ENCODE peak calls at places on chromosomes 7 and 10, in ten cellular contexts. One of them, this sample, is unnamed.

GRCh38 chr7:134954197-134955082 is 31.9 kb upstream of the AGBL3 start:
- DNase-seq in ELR: peak
- DNase-seq in EL: peak
- DNase-seq in cardiac septum: no peak
- DNase-seq in GM12892: no peak
- DNase-seq in T-helper 17 cell: no peak
- DNase-seq in NCI-H1092: peak
- DNase-seq in tibial artery: no peak
- DNase-seq in RWPE1: peak
- DNase-seq in T-helper 9 cell: no peak
- DNase-seq in this sample: no peak

GRCh38 chr7:140322759-140323158 is 75.6 kb downstream of the SLC37A3 start:
- DNase-seq in ELR: no peak
- DNase-seq in EL: no peak
- DNase-seq in cardiac septum: no peak
- DNase-seq in GM12892: no peak
- DNase-seq in T-helper 17 cell: no peak
- DNase-seq in NCI-H1092: no peak
- DNase-seq in tibial artery: no peak
- DNase-seq in RWPE1: no peak
- DNase-seq in T-helper 9 cell: no peak
- DNase-seq in this sample: no peak

GRCh38 chr10:84008878-84009277 is 130.4 kb upstream of the GHITM start:
- DNase-seq in ELR: peak
- DNase-seq in EL: peak
- DNase-seq in cardiac septum: no peak
- DNase-seq in GM12892: no peak
- DNase-seq in T-helper 17 cell: no peak
- DNase-seq in NCI-H1092: no peak
- DNase-seq in tibial artery: no peak
- DNase-seq in RWPE1: peak
- DNase-seq in T-helper 9 cell: peak
- DNase-seq in this sample: no peak

GRCh38 chr10:103897241-103897774 is 20.7 kb downstream of the STN1 start:
- DNase-seq in ELR: no peak
- DNase-seq in EL: no peak
- DNase-seq in cardiac septum: no peak
- DNase-seq in GM12892: no peak
- DNase-seq in T-helper 17 cell: no peak
- DNase-seq in NCI-H1092: no peak
- DNase-seq in tibial artery: no peak
- DNase-seq in RWPE1: no peak
- DNase-seq in T-helper 9 cell: no peak
- DNase-seq in this sample: no peak

GRCh38 chr7:6447589-6448210 is at the start of gene DAGLB:
- DNase-seq in ELR: peak
- DNase-seq in EL: peak
- DNase-seq in cardiac septum: peak
- DNase-seq in GM12892: peak
- DNase-seq in T-helper 17 cell: peak
- DNase-seq in NCI-H1092: peak
- DNase-seq in tibial artery: peak
- DNase-seq in RWPE1: peak
- DNase-seq in T-helper 9 cell: peak
- DNase-seq in this sample: peak

GRCh38 chr10:108629843-108630242 is 1293.5 kb downstream of the XPNPEP1 start:
- DNase-seq in ELR: peak
- DNase-seq in EL: peak
- DNase-seq in cardiac septum: no peak
- DNase-seq in GM12892: no peak
- DNase-seq in T-helper 17 cell: no peak
- DNase-seq in NCI-H1092: no peak
- DNase-seq in tibial artery: no peak
- DNase-seq in RWPE1: no peak
- DNase-seq in T-helper 9 cell: no peak
- DNase-seq in this sample: no peak

GRCh38 chr10:88370713-88371112 is 212.4 kb downstream of the RNLS start:
- DNase-seq in ELR: no peak
- DNase-seq in EL: no peak
- DNase-seq in cardiac septum: no peak
- DNase-seq in GM12892: no peak
- DNase-seq in T-helper 17 cell: no peak
- DNase-seq in NCI-H1092: no peak
- DNase-seq in tibial artery: no peak
- DNase-seq in RWPE1: no peak
- DNase-seq in T-helper 9 cell: no peak
- DNase-seq in this sample: no peak

GRCh38 chr10:71975891-71976725 is 11.9 kb downstream of the CHST3 start:
- DNase-seq in ELR: peak
- DNase-seq in EL: peak
- DNase-seq in cardiac septum: no peak
- DNase-seq in GM12892: no peak
- DNase-seq in T-helper 17 cell: no peak
- DNase-seq in NCI-H1092: no peak
- DNase-seq in tibial artery: peak
- DNase-seq in RWPE1: peak
- DNase-seq in T-helper 9 cell: no peak
- DNase-seq in this sample: no peak

GRCh38 chr10:130341325-130341724 is 205.1 kb downstream of the GLRX3 start:
- DNase-seq in ELR: no peak
- DNase-seq in EL: no peak
- DNase-seq in cardiac septum: no peak
- DNase-seq in GM12892: no peak
- DNase-seq in T-helper 17 cell: no peak
- DNase-seq in NCI-H1092: peak
- DNase-seq in tibial artery: no peak
- DNase-seq in RWPE1: no peak
- DNase-seq in T-helper 9 cell: no peak
- DNase-seq in this sample: no peak

GRCh38 chr7:137976700-137977099 is 25.2 kb downstream of the CREB3L2 start:
- DNase-seq in ELR: no peak
- DNase-seq in EL: no peak
- DNase-seq in cardiac septum: no peak
- DNase-seq in GM12892: no peak
- DNase-seq in T-helper 17 cell: no peak
- DNase-seq in NCI-H1092: no peak
- DNase-seq in tibial artery: peak
- DNase-seq in RWPE1: no peak
- DNase-seq in T-helper 9 cell: no peak
- DNase-seq in this sample: no peak

GRCh38 chr10:47159361-47160228 is 140.4 kb upstream of the GDF10 start:
- DNase-seq in ELR: no peak
- DNase-seq in EL: peak
- DNase-seq in cardiac septum: peak
- DNase-seq in GM12892: no peak
- DNase-seq in T-helper 17 cell: no peak
- DNase-seq in NCI-H1092: no peak
- DNase-seq in tibial artery: no peak
- DNase-seq in RWPE1: no peak
- DNase-seq in T-helper 9 cell: no peak
- DNase-seq in this sample: no peak

GRCh38 chr7:121608785-121609184 is 212.7 kb upstream of the FAM3C start:
- DNase-seq in ELR: no peak
- DNase-seq in EL: no peak
- DNase-seq in cardiac septum: no peak
- DNase-seq in GM12892: no peak
- DNase-seq in T-helper 17 cell: no peak
- DNase-seq in NCI-H1092: no peak
- DNase-seq in tibial artery: no peak
- DNase-seq in RWPE1: no peak
- DNase-seq in T-helper 9 cell: no peak
- DNase-seq in this sample: no peak

GRCh38 chr10:50622497-50623298 is 1.1 kb downstream of the SGMS1 start:
- DNase-seq in ELR: peak
- DNase-seq in EL: peak
- DNase-seq in cardiac septum: peak
- DNase-seq in GM12892: no peak
- DNase-seq in T-helper 17 cell: peak
- DNase-seq in NCI-H1092: no peak
- DNase-seq in tibial artery: peak
- DNase-seq in RWPE1: peak
- DNase-seq in T-helper 9 cell: peak
- DNase-seq in this sample: peak

GRCh38 chr10:132289439-132289838 is 18.3 kb downstream of the STK32C start:
- DNase-seq in ELR: no peak
- DNase-seq in EL: no peak
- DNase-seq in cardiac septum: no peak
- DNase-seq in GM12892: no peak
- DNase-seq in T-helper 17 cell: no peak
- DNase-seq in NCI-H1092: no peak
- DNase-seq in tibial artery: no peak
- DNase-seq in RWPE1: no peak
- DNase-seq in T-helper 9 cell: no peak
- DNase-seq in this sample: no peak

GRCh38 chr10:70054902-70055301 is 2.3 kb downstream of the MACROH2A2 start:
- DNase-seq in ELR: no peak
- DNase-seq in EL: no peak
- DNase-seq in cardiac septum: no peak
- DNase-seq in GM12892: no peak
- DNase-seq in T-helper 17 cell: no peak
- DNase-seq in NCI-H1092: no peak
- DNase-seq in tibial artery: no peak
- DNase-seq in RWPE1: no peak
- DNase-seq in T-helper 9 cell: no peak
- DNase-seq in this sample: no peak